ENCODE peak calls at places on chromosomes 13 and 19, in five cellular contexts. One of them, this sample, is unnamed.

GRCh38 chr13:98856983-98857382 is 104.5 kb upstream of the SLC15A1 start:
- DNase-seq in A673: no peak
- DNase-seq in fibroblast of mammary gland: no peak
- DNase-seq in fibroblast of the aortic adventitia: no peak
- DNase-seq in psoas muscle: no peak
- DNase-seq in this sample: no peak

GRCh38 chr13:94280357-94280756 is 199.1 kb downstream of the DCT start:
- DNase-seq in A673: peak; percentile 17
- DNase-seq in fibroblast of mammary gland: no peak
- DNase-seq in fibroblast of the aortic adventitia: no peak
- DNase-seq in psoas muscle: no peak
- DNase-seq in this sample: peak; percentile 39

GRCh38 chr13:111912991-111913781 is 153.8 kb upstream of the SOX1 start:
- DNase-seq in A673: no peak
- DNase-seq in fibroblast of mammary gland: no peak
- DNase-seq in fibroblast of the aortic adventitia: no peak
- DNase-seq in psoas muscle: no peak
- DNase-seq in this sample: no peak

GRCh38 chr19:12788682-12789097 is 2.6 kb upstream of the JUNB start:
- DNase-seq in A673: peak; percentile 71
- DNase-seq in fibroblast of mammary gland: peak; percentile 74
- DNase-seq in fibroblast of the aortic adventitia: peak; percentile 75
- DNase-seq in psoas muscle: peak; percentile 90
- DNase-seq in this sample: peak; percentile 79

GRCh38 chr13:81987159-81987558 is 1646.2 kb upstream of the SPRY2 start:
- DNase-seq in A673: peak; percentile 6
- DNase-seq in fibroblast of mammary gland: no peak
- DNase-seq in fibroblast of the aortic adventitia: no peak
- DNase-seq in psoas muscle: no peak
- DNase-seq in this sample: no peak

GRCh38 chr19:18153555-18154134 is 682 bp downstream of the PIK3R2 start:
- DNase-seq in A673: no peak
- DNase-seq in fibroblast of mammary gland: no peak
- DNase-seq in fibroblast of the aortic adventitia: no peak
- DNase-seq in psoas muscle: peak; percentile 72
- DNase-seq in this sample: no peak

GRCh38 chr13:34114581-34114980 is 296.6 kb downstream of the RFC3 start:
- DNase-seq in A673: no peak
- DNase-seq in fibroblast of mammary gland: no peak
- DNase-seq in fibroblast of the aortic adventitia: no peak
- DNase-seq in psoas muscle: no peak
- DNase-seq in this sample: no peak

GRCh38 chr19:18274303-18274775 is at the start of gene IQCN:
- DNase-seq in A673: no peak
- DNase-seq in fibroblast of mammary gland: no peak
- DNase-seq in fibroblast of the aortic adventitia: peak; percentile 43
- DNase-seq in psoas muscle: peak; percentile 67
- DNase-seq in this sample: peak; percentile 42

GRCh38 chr19:17504030-17504429 is 7.4 kb upstream of the PGLS start:
- DNase-seq in A673: no peak
- DNase-seq in fibroblast of mammary gland: no peak
- DNase-seq in fibroblast of the aortic adventitia: no peak
- DNase-seq in psoas muscle: no peak
- DNase-seq in this sample: peak; percentile 50

GRCh38 chr19:47643281-47643680 is 34.3 kb downstream of the BICRA start:
- DNase-seq in A673: no peak
- DNase-seq in fibroblast of mammary gland: no peak
- DNase-seq in fibroblast of the aortic adventitia: no peak
- DNase-seq in psoas muscle: peak; percentile 40
- DNase-seq in this sample: no peak

GRCh38 chr19:28964500-28964899 is 248.5 kb downstream of the UQCRFS1 start:
- DNase-seq in A673: no peak
- DNase-seq in fibroblast of mammary gland: no peak
- DNase-seq in fibroblast of the aortic adventitia: no peak
- DNase-seq in psoas muscle: no peak
- DNase-seq in this sample: no peak

GRCh38 chr19:28963481-28964245 is 249.3 kb downstream of the UQCRFS1 start:
- DNase-seq in A673: no peak
- DNase-seq in fibroblast of mammary gland: no peak
- DNase-seq in fibroblast of the aortic adventitia: peak; percentile 8
- DNase-seq in psoas muscle: no peak
- DNase-seq in this sample: no peak

GRCh38 chr19:28960986-28961705 is 251.8 kb downstream of the UQCRFS1 start:
- DNase-seq in A673: no peak
- DNase-seq in fibroblast of mammary gland: peak; percentile 59
- DNase-seq in fibroblast of the aortic adventitia: peak; percentile 71
- DNase-seq in psoas muscle: no peak
- DNase-seq in this sample: peak; percentile 47

GRCh38 chr19:28960586-28960985 is 252.4 kb downstream of the UQCRFS1 start:
- DNase-seq in A673: no peak
- DNase-seq in fibroblast of mammary gland: no peak
- DNase-seq in fibroblast of the aortic adventitia: peak; percentile 16
- DNase-seq in psoas muscle: no peak
- DNase-seq in this sample: no peak

DNA sequence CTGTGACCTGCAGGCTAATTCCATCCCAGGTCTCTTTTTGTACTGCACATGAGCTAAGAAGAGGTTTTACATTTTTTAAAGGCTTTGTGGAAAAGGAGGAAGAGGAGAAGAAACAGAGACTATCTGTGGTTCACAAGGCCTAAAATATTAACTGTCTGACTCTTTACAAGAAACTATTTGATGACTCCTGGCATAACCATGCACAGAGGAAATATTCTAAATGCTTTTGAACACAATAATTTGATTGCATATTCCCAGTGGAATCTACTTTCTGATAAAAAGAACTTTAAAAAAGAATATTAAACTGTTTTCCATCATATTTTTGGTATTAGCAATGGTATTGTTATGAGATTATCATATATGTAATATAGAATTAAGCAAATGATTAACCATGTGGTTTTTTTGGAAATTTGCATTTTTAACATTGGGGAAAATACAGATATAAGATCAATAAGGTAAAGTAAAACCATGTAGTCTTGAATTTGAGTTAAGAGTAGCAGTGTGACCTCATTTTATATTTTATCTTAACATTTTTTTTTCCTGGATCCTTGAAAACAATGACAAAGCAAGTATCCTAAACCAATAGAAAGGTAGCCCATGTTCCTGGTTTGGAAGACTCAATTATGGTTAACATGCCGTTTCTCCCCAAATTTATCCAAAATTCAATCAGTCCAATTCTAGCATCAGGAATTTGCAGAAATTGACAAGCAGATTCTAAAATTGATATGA is 251.0 kb downstream of the UQCRFS1 start:
- DNase-seq in A673: no peak
- DNase-seq in fibroblast of mammary gland: peak; percentile 48
- DNase-seq in fibroblast of the aortic adventitia: peak; percentile 90
- DNase-seq in psoas muscle: no peak
- DNase-seq in this sample: peak; percentile 68
- H3K4me3 ChIP-seq in A673: no peak overlapping the region
- H3K4me3 ChIP-seq in fibroblast of mammary gland: no peak overlapping the region
- H3K4me3 ChIP-seq in fibroblast of the aortic adventitia: no peak overlapping the region
- H3K4me3 ChIP-seq in psoas muscle: no peak overlapping the region
- H3K4me3 ChIP-seq in this sample: no peak overlapping the region

GRCh38 chr13:95728957-95729356 is 52.0 kb downstream of the DNAJC3 start:
- DNase-seq in A673: no peak
- DNase-seq in fibroblast of mammary gland: no peak
- DNase-seq in fibroblast of the aortic adventitia: no peak
- DNase-seq in psoas muscle: no peak
- DNase-seq in this sample: no peak

GRCh38 chr13:95723428-95723827 is 46.5 kb downstream of the DNAJC3 start:
- DNase-seq in A673: no peak
- DNase-seq in fibroblast of mammary gland: peak; percentile 34
- DNase-seq in fibroblast of the aortic adventitia: no peak
- DNase-seq in psoas muscle: no peak
- DNase-seq in this sample: no peak

DNA sequence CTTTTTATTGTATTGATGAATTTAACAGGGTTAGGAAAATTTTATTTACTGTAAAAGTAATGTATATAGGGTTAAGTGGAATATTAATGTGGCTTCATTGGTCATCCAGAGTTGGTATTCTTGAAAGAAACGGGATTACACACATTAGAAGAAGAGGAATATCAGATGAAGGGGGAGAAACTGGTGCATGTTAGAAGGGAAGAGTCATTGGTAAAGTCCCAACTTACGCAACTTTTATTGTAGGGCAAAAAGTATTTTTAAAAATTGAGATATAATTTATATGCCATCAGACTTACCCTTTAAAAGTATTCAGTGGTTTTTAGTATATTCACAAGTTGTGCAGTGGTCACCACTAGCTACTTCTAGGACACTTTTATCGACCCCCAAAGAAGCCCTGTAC is 47.3 kb downstream of the DNAJC3 start:
- DNase-seq in A673: no peak
- DNase-seq in fibroblast of mammary gland: no peak
- DNase-seq in fibroblast of the aortic adventitia: peak; percentile 7
- DNase-seq in psoas muscle: no peak
- DNase-seq in this sample: no peak
- TF ChIP-seq CTCF in A673: no peak
- TF ChIP-seq CTCF in fibroblast of mammary gland: no peak
- TF ChIP-seq CTCF in fibroblast of the aortic adventitia: no peak
- TF ChIP-seq CTCF in psoas muscle: no peak
- TF ChIP-seq CTCF in this sample: no peak

GRCh38 chr19:41325640-41325946 is 15.6 kb downstream of the CCDC97 start:
- DNase-seq in A673: no peak
- DNase-seq in fibroblast of mammary gland: no peak
- DNase-seq in fibroblast of the aortic adventitia: no peak
- DNase-seq in psoas muscle: no peak
- DNase-seq in this sample: no peak

GRCh38 chr19:41324921-41325639 is 15.1 kb downstream of the CCDC97 start:
- DNase-seq in A673: no peak
- DNase-seq in fibroblast of mammary gland: peak; percentile 95
- DNase-seq in fibroblast of the aortic adventitia: peak; percentile 79
- DNase-seq in psoas muscle: peak; percentile 84
- DNase-seq in this sample: peak; percentile 82

GRCh38 chr19:41323430-41324125 is 13.6 kb downstream of the CCDC97 start:
- DNase-seq in A673: peak; percentile 75
- DNase-seq in fibroblast of mammary gland: peak; percentile 97
- DNase-seq in fibroblast of the aortic adventitia: peak; percentile 96
- DNase-seq in psoas muscle: peak; percentile 88
- DNase-seq in this sample: peak; percentile 98

GRCh38 chr19:41323023-41323422 is 13.1 kb downstream of the CCDC97 start:
- DNase-seq in A673: no peak
- DNase-seq in fibroblast of mammary gland: peak; percentile 72
- DNase-seq in fibroblast of the aortic adventitia: peak; percentile 75
- DNase-seq in psoas muscle: peak; percentile 80
- DNase-seq in this sample: peak; percentile 88

GRCh38 chr19:41324231-41324702 is 14.3 kb downstream of the CCDC97 start:
- DNase-seq in A673: no peak
- DNase-seq in fibroblast of mammary gland: peak; percentile 24
- DNase-seq in fibroblast of the aortic adventitia: no peak
- DNase-seq in psoas muscle: peak; percentile 41
- DNase-seq in this sample: peak; percentile 25
- H3K4me3 ChIP-seq in A673: no peak overlapping the region
- H3K4me3 ChIP-seq in fibroblast of mammary gland: no peak overlapping the region
- H3K4me3 ChIP-seq in fibroblast of the aortic adventitia: no peak overlapping the region
- H3K4me3 ChIP-seq in psoas muscle: no peak overlapping the region
- H3K4me3 ChIP-seq in this sample: no peak overlapping the region

DNA sequence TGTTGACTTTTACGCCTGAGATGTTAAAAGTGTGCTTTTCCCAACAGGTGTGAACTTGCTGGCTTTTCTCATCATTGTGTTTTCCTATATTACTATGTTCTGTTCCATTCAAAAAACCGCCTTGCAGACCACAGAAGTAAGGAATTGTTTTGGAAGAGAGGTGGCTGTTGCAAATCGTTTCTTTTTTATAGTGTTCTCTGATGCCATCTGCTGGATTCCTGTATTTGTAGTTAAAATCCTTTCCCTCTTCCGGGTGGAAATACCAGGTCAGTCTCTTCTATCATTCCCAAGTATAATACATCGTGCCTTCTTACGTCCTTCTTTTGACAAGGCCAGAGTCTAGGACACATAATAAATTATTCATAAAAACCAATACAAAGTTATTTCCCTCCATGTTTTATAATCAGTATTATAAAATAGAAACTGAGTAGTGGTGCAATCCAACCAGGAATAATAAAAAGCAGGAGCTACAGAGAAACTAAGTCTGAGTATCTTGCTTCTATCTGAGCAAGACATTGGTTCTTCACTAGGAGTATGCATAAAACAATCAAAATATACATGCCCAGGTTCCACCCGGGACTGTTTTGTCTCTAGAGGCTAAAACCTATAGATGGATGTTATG is 57.9 kb downstream of the RXFP2 start:
- DNase-seq in A673: peak; percentile 27
- DNase-seq in fibroblast of mammary gland: peak; percentile 75
- DNase-seq in fibroblast of the aortic adventitia: peak; percentile 79
- DNase-seq in psoas muscle: no peak
- DNase-seq in this sample: peak; percentile 54
- TF ChIP-seq CTCF in A673: peak; percentile 54
- TF ChIP-seq CTCF in fibroblast of mammary gland: peak; percentile 52
- TF ChIP-seq CTCF in fibroblast of the aortic adventitia: peak; percentile 50
- TF ChIP-seq CTCF in psoas muscle: peak; percentile 24
- TF ChIP-seq CTCF in this sample: peak; percentile 54

DNA sequence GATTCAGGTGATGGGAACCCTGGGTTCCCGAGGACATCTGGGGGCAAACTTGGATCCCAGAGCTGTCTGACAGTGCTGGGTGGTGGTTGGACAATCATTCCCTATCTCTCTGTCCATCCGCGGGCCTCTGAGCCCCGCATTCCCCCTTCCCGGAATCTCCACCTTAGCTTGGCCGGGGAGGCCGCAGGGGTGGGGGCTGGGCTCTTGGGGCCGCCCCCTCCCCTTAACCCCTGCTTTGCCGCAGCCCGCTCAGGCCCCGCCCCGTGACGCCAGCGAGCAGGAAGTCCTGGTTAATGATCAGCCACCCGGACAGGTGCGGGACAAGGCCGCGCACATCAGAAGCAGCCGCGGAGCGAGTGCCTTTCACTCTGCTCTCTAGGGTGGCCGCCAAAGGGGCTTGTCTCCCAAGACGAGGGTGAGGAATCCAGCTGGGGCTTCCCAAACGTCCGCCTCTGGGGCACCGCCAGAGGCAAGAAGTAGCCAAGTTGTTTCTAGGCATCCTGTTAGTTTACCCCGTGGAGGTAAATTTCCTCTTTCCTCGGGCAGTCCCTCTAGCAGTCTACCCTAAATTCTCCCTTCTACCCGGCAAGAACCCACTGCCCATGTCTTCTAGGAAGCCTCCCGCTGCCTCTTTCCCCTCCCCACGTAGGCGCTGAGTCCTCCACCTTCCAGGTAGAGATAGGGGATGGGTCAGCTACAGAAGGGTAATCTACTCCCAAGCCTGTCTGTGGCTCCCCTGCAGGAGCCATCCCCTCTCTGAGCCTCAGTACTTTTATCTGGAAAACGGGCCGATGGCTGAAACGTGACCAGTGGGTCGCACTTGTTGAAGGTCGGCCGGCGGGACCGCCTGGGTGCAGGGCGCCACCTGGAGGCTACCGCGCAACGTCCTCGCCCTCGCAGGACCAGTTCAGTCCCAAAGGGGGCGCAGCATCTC is 3.0 kb downstream of the IRF2BP1 start:
- DNase-seq in A673: peak; percentile 91
- DNase-seq in fibroblast of mammary gland: peak; percentile 86
- DNase-seq in fibroblast of the aortic adventitia: peak; percentile 86
- DNase-seq in psoas muscle: peak; percentile 89
- DNase-seq in this sample: peak; percentile 93
- H3K4me3 ChIP-seq in A673: peak overlapping the region; percentile 32
- H3K4me3 ChIP-seq in fibroblast of mammary gland: no peak overlapping the region
- H3K4me3 ChIP-seq in fibroblast of the aortic adventitia: peak overlapping the region; percentile 45
- H3K4me3 ChIP-seq in psoas muscle: peak overlapping the region; percentile 87
- H3K4me3 ChIP-seq in this sample: peak overlapping the region; percentile 20